ENCODE peak calls at places on chromosomes 12 and 14, in nine cellular contexts. L is activated CD4-positive, alpha-beta T cell treated with anti-CD3 and anti-CD28 coated beads, Interleukin-2, amount 10 ng/mL, durations not matched to agents 7 days and 5 days; Q is gastrocnemius medialis; T is CD4-positive, alpha-beta T cell; J is hypothalamus; W is stomach; N is stimulated activated CD4-positive, alpha-beta T cell treated with anti-CD3 and anti-CD28 coated beads, Interleukin-15, amount 100 ng/mL, for 1 hour; F is activated gamma-delta T cell treated with Interleukin-2 at 50 U/mL for 16 hours; X is EL. U is an unnamed sample.

GRCh38 chr12:12491634-12492033 is 71.0 kb downstream of the DUSP16 start:
- DNase-seq in N (no peak), T (no peak), F (no peak), X (no peak), J (no peak), Q (no peak), W (no peak), L (no peak), U (no peak)

GRCh38 chr12:12384601-12385321 is 27.9 kb downstream of the BORCS5 start:
- DNase-seq in J (no peak), W (no peak), F (peak; percentile 34), X (no peak), N (no peak), L (peak; percentile 82), T (peak; percentile 17), Q (no peak), U (no peak)

GRCh38 chr12:51357374-51358047 is 11.0 kb upstream of the CELA1 start:
- DNase-seq in L (no peak), N (no peak), Q (no peak), T (no peak), J (no peak), W (no peak), F (no peak), X (no peak), U (no peak)

GRCh38 chr12:7188557-7189397 is 709 bp upstream of the PEX5 start:
- DNase-seq in J (peak; percentile 14), W (peak; percentile 66), T (peak; percentile 47), F (peak; percentile 53), N (peak; percentile 31), X (peak; percentile 78), L (peak; percentile 67), Q (peak; percentile 17), U (peak; percentile 70)

GRCh38 chr14:31700282-31701074 is 139.3 kb downstream of the NUBPL start:
- DNase-seq in N (no peak), J (no peak), X (no peak), Q (no peak), F (no peak), W (no peak), L (no peak), T (no peak), U (no peak)

GRCh38 chr14:61860294-61860918 is 98.2 kb downstream of the SNAPC1 start:
- DNase-seq in J (no peak), F (peak; percentile 40), T (peak; percentile 25), X (peak; percentile 47), L (peak; percentile 74), Q (no peak), W (peak; percentile 47), N (no peak), U (peak; percentile 7)

GRCh38 chr12:2891240-2892053 is 756 bp downstream of the TULP3 start:
- DNase-seq in W (peak; percentile 47), Q (peak; percentile 16), N (no peak), F (peak; percentile 19), L (peak; percentile 29), T (no peak), J (no peak), X (peak; percentile 77), U (peak; percentile 59)

GRCh38 chr14:78700236-78700635 is 530.1 kb downstream of the NRXN3 start:
- DNase-seq in N (no peak), X (peak; percentile 1), F (no peak), Q (no peak), L (no peak), T (no peak), W (no peak), J (no peak), U (no peak)

GRCh38 chr12:91367234-91367849 is 184.7 kb upstream of the DCN start:
- DNase-seq in W (no peak), Q (no peak), T (no peak), L (no peak), N (no peak), X (peak; percentile 25), F (no peak), J (no peak), U (no peak)

GRCh38 chr14:89357655-89358297 is 59.3 kb downstream of the FOXN3 start:
- DNase-seq in Q (no peak), X (no peak), N (no peak), T (no peak), F (no peak), J (no peak), L (no peak), W (no peak), U (no peak)

GRCh38 chr12:106138646-106139421 is at the start of gene NUAK1:
- DNase-seq in Q (peak; percentile 44), W (peak; percentile 54), L (no peak), N (no peak), J (peak; percentile 71), X (peak; percentile 64), T (no peak), F (peak; percentile 23), U (peak; percentile 71)

GRCh38 chr14:102848830-102849521 is 71.7 kb downstream of the TRAF3 start:
- DNase-seq in W (peak; percentile 36), N (no peak), T (no peak), Q (no peak), X (peak; percentile 62), L (no peak), F (no peak), J (no peak), U (no peak)

GRCh38 chr12:12661086-12661485 is 34.9 kb downstream of the GPR19 start:
- DNase-seq in L (no peak), T (no peak), F (no peak), X (peak; percentile 79), Q (no peak), W (no peak), N (no peak), J (no peak), U (no peak)

GRCh38 chr12:71871116-71871515 is 31.6 kb downstream of the TBC1D15 start:
- DNase-seq in J (no peak), N (no peak), L (no peak), F (no peak), X (peak; percentile 55), Q (no peak), W (no peak), T (no peak), U (no peak)

GRCh38 chr14:101350710-101351109 is 210.6 kb upstream of the DIO3 start:
- DNase-seq in X (no peak), N (no peak), F (no peak), Q (no peak), J (no peak), L (no peak), W (peak; percentile 15), T (no peak), U (no peak)

GRCh38 chr14:49934638-49935037 is 41.8 kb downstream of the ARF6 start:
- DNase-seq in J (no peak), W (no peak), F (no peak), X (no peak), L (no peak), N (no peak), Q (no peak), T (no peak), U (no peak)

GRCh38 chr12:21334100-21334499 is 617 bp downstream of the SLCO1A2 start:
- DNase-seq in W (no peak), T (no peak), J (no peak), Q (no peak), X (no peak), N (no peak), F (no peak), L (no peak), U (no peak)

GRCh38 chr14:37413050-37413449 is 182.0 kb downstream of the FOXA1 start:
- DNase-seq in X (no peak), Q (no peak), F (no peak), N (no peak), W (no peak), T (no peak), L (no peak), J (no peak), U (no peak)

GRCh38 chr12:89160716-89161123 is 191.6 kb downstream of the DUSP6 start:
- DNase-seq in Q (no peak), X (peak; percentile 87), T (no peak), W (no peak), N (no peak), L (no peak), F (no peak), J (no peak), U (no peak)

GRCh38 chr14:76541594-76542219 is 165.8 kb downstream of the ESRRB start:
- DNase-seq in X (no peak), J (no peak), F (no peak), L (no peak), N (no peak), Q (no peak), T (no peak), W (no peak), U (no peak)

GRCh38 chr14:93980464-93981201 is 4.3 kb upstream of the ASB2 start:
- DNase-seq in Q (peak; percentile 92), J (no peak), W (no peak), F (no peak), T (no peak), X (no peak), L (no peak), N (no peak), U (no peak)

GRCh38 chr14:68444449-68445168 is 348.3 kb downstream of the ZFP36L1 start:
- DNase-seq in W (peak; percentile 69), F (no peak), L (no peak), Q (no peak), N (no peak), X (peak; percentile 65), T (no peak), J (no peak), U (no peak)

GRCh38 chr14:104891664-104892500 is 26.8 kb downstream of the CEP170B start:
- DNase-seq in W (no peak), X (no peak), T (no peak), N (no peak), Q (peak; percentile 1), F (no peak), J (no peak), L (no peak), U (no peak)

GRCh38 chr14:75372260-75372659 is 55.6 kb upstream of the JDP2 start:
- DNase-seq in F (no peak), T (no peak), J (no peak), L (no peak), X (no peak), N (no peak), Q (peak; percentile 23), W (no peak), U (no peak)